ENCODE peak calls at places on chromosomes 2 and 18, in five cellular contexts. N, V, Q, Y and H are unnamed samples. For H3K4me1, the result is how much of the 10 kb centered on the place peaks cover.

GRCh38 chr2:126510960-126511359 is 145.0 kb upstream of the GYPC start:
- DNase-seq in Q (no peak), Y (no peak), N (no peak), V (no peak), H (no peak)

GRCh38 chr2:154263206-154263605 is 391.5 kb downstream of the GALNT13 start:
- DNase-seq in N (no peak), V (no peak), Y (no peak), Q (no peak), H (no peak)

GRCh38 chr2:241137276-241138190 is 11.7 kb downstream of the PASK start:
- DNase-seq in Y (peak), N (no peak), V (no peak), Q (no peak), H (no peak)

GRCh38 chr2:41441958-41442357 is 605.9 kb upstream of the PKDCC start:
- DNase-seq in Y (no peak), V (no peak), N (no peak), Q (no peak), H (peak)

GRCh38 chr2:201795608-201796477 is 10.5 kb upstream of the CDK15 start:
- DNase-seq in Q (peak), V (no peak), Y (no peak), N (no peak), H (peak)

GRCh38 chr2:178994264-178994663 is 55.7 kb downstream of the CCDC141 start:
- DNase-seq in V (no peak), Q (no peak), Y (peak), N (no peak), H (no peak)

GRCh38 chr2:24930768-24931167 is 10.7 kb upstream of the ADCY3 start:
- DNase-seq in Y (no peak), N (peak), Q (no peak), V (no peak), H (peak)

GRCh38 chr2:71746946-71747501 is 293.7 kb downstream of the DYSF start:
- DNase-seq in V (peak), Q (no peak), N (no peak), Y (peak), H (peak)

GRCh38 chr2:44932079-44932478 is 9.4 kb upstream of the SIX3 start:
- DNase-seq in N (no peak), Q (peak), V (no peak), Y (no peak), H (peak)

GRCh38 chr18:68840554-68841263 is 42.8 kb downstream of the CCDC102B start:
- DNase-seq in Y (no peak), N (no peak), Q (no peak), V (no peak), H (no peak)

GRCh38 chr18:11888726-11889125 is 19.4 kb downstream of the MPPE1 start:
- DNase-seq in V (no peak), Q (no peak), N (no peak), Y (no peak), H (no peak)

GRCh38 chr2:148720501-148720998 is 76.0 kb downstream of the EPC2 start:
- DNase-seq in Y (peak), N (peak), Q (no peak), V (peak), H (no peak)

GRCh38 chr2:161414385-161415040 is 1.6 kb upstream of the TBR1 start:
- DNase-seq in V (no peak), Y (peak), Q (peak), N (peak), H (peak)

DNA sequence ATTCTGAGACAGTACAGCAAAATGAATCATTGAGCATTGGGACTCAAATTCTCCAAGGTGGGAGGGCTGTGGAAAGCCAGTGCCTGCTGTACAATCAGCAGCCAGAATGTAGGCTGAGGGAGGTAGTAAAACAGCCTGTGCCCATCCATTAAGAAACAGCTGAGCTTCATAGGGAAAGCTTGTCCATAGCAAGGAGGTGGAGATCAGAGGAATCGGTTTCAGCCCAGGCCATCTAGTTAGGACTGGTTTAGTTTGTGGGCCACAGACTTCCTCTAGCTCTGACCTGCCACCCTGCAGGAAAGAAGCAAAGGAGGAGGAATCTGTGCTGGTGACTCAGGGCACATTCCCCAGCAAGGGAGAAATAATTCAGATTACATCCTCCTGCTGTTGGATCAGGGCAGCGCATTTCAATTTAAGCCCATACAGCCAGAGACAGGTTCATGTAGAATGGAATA is 333.4 kb downstream of the SETBP1 start:
- DNase-seq in Y (no peak), V (no peak), N (no peak), Q (peak), H (peak)
- TF ChIP-seq CTCF in Y (no peak), V (no peak), N (no peak), Q (peak), H (peak)

DNA sequence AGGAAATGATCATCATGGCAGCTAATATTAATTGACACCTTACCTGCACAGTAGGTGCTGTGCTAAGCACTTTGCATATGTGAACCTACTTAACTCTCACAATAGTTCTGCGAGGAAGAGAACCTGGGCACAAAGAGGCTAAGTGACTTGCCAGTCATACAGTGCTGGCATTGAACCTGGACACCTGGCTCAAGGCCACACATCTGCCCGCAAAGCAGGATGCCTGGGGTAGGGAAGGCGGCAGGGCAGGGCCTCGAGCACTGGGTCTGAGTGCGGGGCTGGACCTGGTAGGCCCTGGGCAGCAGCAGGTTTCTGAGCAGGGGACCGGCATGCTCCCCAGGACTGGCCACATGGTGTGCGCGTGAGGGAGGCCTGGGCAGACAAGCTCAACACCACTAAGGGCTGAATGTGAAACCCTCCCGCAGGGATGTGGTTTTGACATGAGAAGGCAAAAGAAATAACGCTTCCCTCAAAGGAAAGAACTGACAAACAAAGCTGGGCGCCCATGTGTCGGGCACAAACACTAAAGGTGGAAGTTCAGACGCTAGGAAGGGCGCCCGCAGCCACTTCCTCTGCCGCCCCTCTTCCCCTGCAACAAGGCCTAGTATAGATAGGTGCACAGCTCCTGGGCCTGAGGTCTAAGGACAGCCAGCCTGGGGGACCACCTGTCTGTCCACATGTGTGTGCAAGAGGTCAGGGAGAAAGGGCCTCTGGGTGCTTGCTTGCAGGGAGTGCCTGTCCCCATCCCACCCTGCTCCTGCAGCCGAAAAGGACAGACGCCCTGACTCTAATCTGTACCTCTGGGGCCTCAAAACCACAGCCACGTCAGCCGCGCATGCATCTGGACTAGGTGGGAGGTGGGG is 92.5 kb downstream of the ZFP36L2 start:
- DNase-seq in V (peak), Y (peak), N (peak), Q (no peak), H (peak)
- H3K4me1 ChIP-seq in V (half or more), Y (under half), N (half or more), Q (under half), H (under half)

DNA sequence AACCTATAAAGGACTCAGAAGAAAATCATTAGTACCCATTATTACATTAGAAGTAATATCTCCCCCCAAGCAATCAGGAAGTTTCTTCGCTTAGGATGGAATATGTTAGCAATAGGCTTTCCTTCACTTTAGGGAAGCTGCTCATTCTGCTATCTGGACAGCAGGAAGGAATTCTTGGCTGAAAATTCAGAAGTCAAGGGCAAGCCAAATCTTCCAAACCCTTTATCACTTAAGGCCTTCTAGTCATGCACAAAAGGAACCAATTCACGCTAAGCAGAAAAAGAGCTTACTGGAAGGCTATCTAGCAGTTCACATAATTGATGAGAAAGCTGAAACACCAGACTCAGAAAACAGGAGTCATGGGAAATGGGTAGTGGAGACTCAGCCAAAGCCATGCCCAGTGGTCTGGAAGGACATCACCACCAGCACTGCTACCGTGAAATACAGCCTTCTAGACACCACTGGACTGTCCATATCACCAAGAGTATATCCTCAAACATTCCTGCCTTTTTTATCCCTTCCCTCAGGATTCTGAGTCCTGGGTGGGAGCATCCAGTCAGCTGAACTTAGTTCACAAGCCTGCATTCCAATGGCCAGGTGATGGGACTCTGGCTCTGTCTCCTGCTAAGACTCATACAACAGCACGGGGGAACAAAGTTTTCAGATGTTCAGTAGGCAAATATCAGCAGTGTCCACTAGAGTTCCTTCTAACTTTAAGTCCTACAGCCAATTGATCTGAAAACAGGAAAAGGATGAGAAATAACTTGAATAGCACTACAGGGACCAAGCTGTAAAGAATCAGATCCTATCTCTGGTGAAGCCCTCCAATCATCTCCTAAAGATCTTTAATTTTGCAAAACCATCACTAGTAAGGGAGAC is 14.8 kb upstream of the ADAM17 start:
- DNase-seq in N (no peak), Q (no peak), V (no peak), Y (no peak), H (no peak)
- TF ChIP-seq CTCF in N (no peak), Q (no peak), V (no peak), Y (no peak), H (no peak)

DNA sequence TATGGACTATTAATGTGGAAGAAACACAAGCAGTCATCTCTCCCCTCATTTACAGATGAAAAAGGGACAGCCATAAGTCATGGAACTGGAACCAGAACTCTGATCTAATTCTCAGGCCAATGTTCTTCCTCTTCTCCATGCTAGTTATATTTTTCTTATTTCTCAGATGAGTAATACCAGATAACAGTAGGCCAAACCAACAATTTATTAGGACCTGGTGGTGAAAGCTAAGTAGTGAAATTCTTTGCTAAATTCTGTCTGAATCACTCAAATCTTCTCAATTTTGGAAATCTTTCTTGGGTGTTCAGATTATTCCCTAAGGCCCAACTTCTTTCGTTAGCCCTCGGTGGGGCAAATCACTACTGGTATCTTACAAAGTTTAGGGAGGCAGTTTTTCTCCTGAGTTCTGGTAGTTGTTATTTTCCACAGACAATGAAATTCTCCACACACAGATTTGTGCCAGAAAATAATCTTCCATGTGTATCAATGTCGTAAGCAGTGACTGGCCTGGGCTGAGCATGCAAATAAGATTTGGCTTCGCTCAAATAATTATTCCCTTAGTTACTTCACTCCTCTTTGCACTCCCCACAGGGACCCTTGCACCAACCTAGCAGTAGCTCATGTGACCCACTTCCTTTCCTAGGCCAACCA is 443.6 kb upstream of the SLC14A2 start:
- DNase-seq in Y (no peak), V (no peak), N (no peak), Q (no peak), H (no peak)
- H3K4me1 ChIP-seq in Y (under half), V (under half), N (under half), Q (under half), H (under half)